ENCODE peak calls at places on chromosomes 4 and X, in ten cellular contexts. One of them, this sample, is unnamed.

GRCh38 chr4:7375427-7375826 is 59.3 kb downstream of the PSAPL1 start:
- DNase-seq in activated naive CD4-positive, alpha-beta T cell: no peak
- DNase-seq in head of caudate nucleus: no peak
- DNase-seq in activated T-cell treated with anti-CD3 and anti-CD28 coated beads for 4 hours: no peak
- DNase-seq in non-pigmented ciliary epithelial cell: no peak
- DNase-seq in T-helper 17 cell: no peak
- DNase-seq in GM04503: peak; percentile 58
- DNase-seq in ELF-1: no peak
- DNase-seq in stimulated activated CD4-positive, alpha-beta T cell treated with anti-CD3 and anti-CD28 coated beads, Interleukin-1b, Interleukin-23, amount 100 ng/mL, for 4 hours: no peak
- DNase-seq in left kidney: no peak
- DNase-seq in this sample: no peak

GRCh38 chrX:46922601-46923000 is 10.4 kb downstream of the JADE3 start:
- DNase-seq in activated naive CD4-positive, alpha-beta T cell: no peak
- DNase-seq in head of caudate nucleus: no peak
- DNase-seq in activated T-cell treated with anti-CD3 and anti-CD28 coated beads for 4 hours: no peak
- DNase-seq in non-pigmented ciliary epithelial cell: no peak
- DNase-seq in T-helper 17 cell: no peak
- DNase-seq in GM04503: no peak
- DNase-seq in ELF-1: no peak
- DNase-seq in stimulated activated CD4-positive, alpha-beta T cell treated with anti-CD3 and anti-CD28 coated beads, Interleukin-1b, Interleukin-23, amount 100 ng/mL, for 4 hours: no peak
- DNase-seq in left kidney: no peak
- DNase-seq in this sample: no peak

GRCh38 chr4:88610771-88611170 is 18.5 kb downstream of the HERC3 start:
- DNase-seq in activated naive CD4-positive, alpha-beta T cell: no peak
- DNase-seq in head of caudate nucleus: peak; percentile 9
- DNase-seq in activated T-cell treated with anti-CD3 and anti-CD28 coated beads for 4 hours: no peak
- DNase-seq in non-pigmented ciliary epithelial cell: no peak
- DNase-seq in T-helper 17 cell: no peak
- DNase-seq in GM04503: no peak
- DNase-seq in ELF-1: no peak
- DNase-seq in stimulated activated CD4-positive, alpha-beta T cell treated with anti-CD3 and anti-CD28 coated beads, Interleukin-1b, Interleukin-23, amount 100 ng/mL, for 4 hours: no peak
- DNase-seq in left kidney: peak; percentile 16
- DNase-seq in this sample: peak; percentile 80

GRCh38 chr4:1866095-1866755 is 5.0 kb upstream of the NSD2 start:
- DNase-seq in activated naive CD4-positive, alpha-beta T cell: no peak
- DNase-seq in head of caudate nucleus: no peak
- DNase-seq in activated T-cell treated with anti-CD3 and anti-CD28 coated beads for 4 hours: no peak
- DNase-seq in non-pigmented ciliary epithelial cell: no peak
- DNase-seq in T-helper 17 cell: no peak
- DNase-seq in GM04503: no peak
- DNase-seq in ELF-1: no peak
- DNase-seq in stimulated activated CD4-positive, alpha-beta T cell treated with anti-CD3 and anti-CD28 coated beads, Interleukin-1b, Interleukin-23, amount 100 ng/mL, for 4 hours: no peak
- DNase-seq in left kidney: no peak
- DNase-seq in this sample: no peak

GRCh38 chr4:26197018-26197779 is 123.6 kb upstream of the RBPJ start:
- DNase-seq in activated naive CD4-positive, alpha-beta T cell: peak; percentile 32
- DNase-seq in head of caudate nucleus: no peak
- DNase-seq in activated T-cell treated with anti-CD3 and anti-CD28 coated beads for 4 hours: peak; percentile 48
- DNase-seq in non-pigmented ciliary epithelial cell: peak; percentile 79
- DNase-seq in T-helper 17 cell: peak; percentile 55
- DNase-seq in GM04503: peak; percentile 84
- DNase-seq in ELF-1: no peak
- DNase-seq in stimulated activated CD4-positive, alpha-beta T cell treated with anti-CD3 and anti-CD28 coated beads, Interleukin-1b, Interleukin-23, amount 100 ng/mL, for 4 hours: peak; percentile 31
- DNase-seq in left kidney: no peak
- DNase-seq in this sample: peak; percentile 81

GRCh38 chr4:8135666-8136065 is 22.9 kb downstream of the ABLIM2 start:
- DNase-seq in activated naive CD4-positive, alpha-beta T cell: no peak
- DNase-seq in head of caudate nucleus: no peak
- DNase-seq in activated T-cell treated with anti-CD3 and anti-CD28 coated beads for 4 hours: no peak
- DNase-seq in non-pigmented ciliary epithelial cell: no peak
- DNase-seq in T-helper 17 cell: no peak
- DNase-seq in GM04503: no peak
- DNase-seq in ELF-1: no peak
- DNase-seq in stimulated activated CD4-positive, alpha-beta T cell treated with anti-CD3 and anti-CD28 coated beads, Interleukin-1b, Interleukin-23, amount 100 ng/mL, for 4 hours: no peak
- DNase-seq in left kidney: no peak
- DNase-seq in this sample: no peak

GRCh38 chr4:99221980-99222379 is 2.9 kb upstream of the ADH6 start:
- DNase-seq in activated naive CD4-positive, alpha-beta T cell: no peak
- DNase-seq in head of caudate nucleus: no peak
- DNase-seq in activated T-cell treated with anti-CD3 and anti-CD28 coated beads for 4 hours: no peak
- DNase-seq in non-pigmented ciliary epithelial cell: no peak
- DNase-seq in T-helper 17 cell: no peak
- DNase-seq in GM04503: no peak
- DNase-seq in ELF-1: no peak
- DNase-seq in stimulated activated CD4-positive, alpha-beta T cell treated with anti-CD3 and anti-CD28 coated beads, Interleukin-1b, Interleukin-23, amount 100 ng/mL, for 4 hours: no peak
- DNase-seq in left kidney: no peak
- DNase-seq in this sample: no peak

GRCh38 chr4:128776794-128777216 is 32.7 kb upstream of the JADE1 start:
- DNase-seq in activated naive CD4-positive, alpha-beta T cell: no peak
- DNase-seq in head of caudate nucleus: no peak
- DNase-seq in activated T-cell treated with anti-CD3 and anti-CD28 coated beads for 4 hours: no peak
- DNase-seq in non-pigmented ciliary epithelial cell: peak; percentile 78
- DNase-seq in T-helper 17 cell: no peak
- DNase-seq in GM04503: peak; percentile 83
- DNase-seq in ELF-1: peak; percentile 37
- DNase-seq in stimulated activated CD4-positive, alpha-beta T cell treated with anti-CD3 and anti-CD28 coated beads, Interleukin-1b, Interleukin-23, amount 100 ng/mL, for 4 hours: no peak
- DNase-seq in left kidney: peak; percentile 27
- DNase-seq in this sample: peak; percentile 94

GRCh38 chrX:53682885-53683555 is 3.5 kb downstream of the HUWE1 start:
- DNase-seq in activated naive CD4-positive, alpha-beta T cell: no peak
- DNase-seq in head of caudate nucleus: no peak
- DNase-seq in activated T-cell treated with anti-CD3 and anti-CD28 coated beads for 4 hours: peak; percentile 3
- DNase-seq in non-pigmented ciliary epithelial cell: no peak
- DNase-seq in T-helper 17 cell: peak; percentile 13
- DNase-seq in GM04503: no peak
- DNase-seq in ELF-1: peak; percentile 71
- DNase-seq in stimulated activated CD4-positive, alpha-beta T cell treated with anti-CD3 and anti-CD28 coated beads, Interleukin-1b, Interleukin-23, amount 100 ng/mL, for 4 hours: no peak
- DNase-seq in left kidney: peak; percentile 76
- DNase-seq in this sample: peak; percentile 64

GRCh38 chr4:101597204-101597603 is 193.3 kb upstream of the BANK1 start:
- DNase-seq in activated naive CD4-positive, alpha-beta T cell: no peak
- DNase-seq in head of caudate nucleus: no peak
- DNase-seq in activated T-cell treated with anti-CD3 and anti-CD28 coated beads for 4 hours: peak; percentile 8
- DNase-seq in non-pigmented ciliary epithelial cell: no peak
- DNase-seq in T-helper 17 cell: no peak
- DNase-seq in GM04503: no peak
- DNase-seq in ELF-1: no peak
- DNase-seq in stimulated activated CD4-positive, alpha-beta T cell treated with anti-CD3 and anti-CD28 coated beads, Interleukin-1b, Interleukin-23, amount 100 ng/mL, for 4 hours: no peak
- DNase-seq in left kidney: no peak
- DNase-seq in this sample: no peak

GRCh38 chr4:5043579-5043978 is 7.7 kb upstream of the STK32B start:
- DNase-seq in activated naive CD4-positive, alpha-beta T cell: no peak
- DNase-seq in head of caudate nucleus: no peak
- DNase-seq in activated T-cell treated with anti-CD3 and anti-CD28 coated beads for 4 hours: no peak
- DNase-seq in non-pigmented ciliary epithelial cell: no peak
- DNase-seq in T-helper 17 cell: no peak
- DNase-seq in GM04503: no peak
- DNase-seq in ELF-1: no peak
- DNase-seq in stimulated activated CD4-positive, alpha-beta T cell treated with anti-CD3 and anti-CD28 coated beads, Interleukin-1b, Interleukin-23, amount 100 ng/mL, for 4 hours: no peak
- DNase-seq in left kidney: no peak
- DNase-seq in this sample: no peak

GRCh38 chr4:77045490-77045889 is 30.3 kb downstream of the CCNI start:
- DNase-seq in activated naive CD4-positive, alpha-beta T cell: no peak
- DNase-seq in head of caudate nucleus: no peak
- DNase-seq in activated T-cell treated with anti-CD3 and anti-CD28 coated beads for 4 hours: no peak
- DNase-seq in non-pigmented ciliary epithelial cell: no peak
- DNase-seq in T-helper 17 cell: no peak
- DNase-seq in GM04503: no peak
- DNase-seq in ELF-1: no peak
- DNase-seq in stimulated activated CD4-positive, alpha-beta T cell treated with anti-CD3 and anti-CD28 coated beads, Interleukin-1b, Interleukin-23, amount 100 ng/mL, for 4 hours: no peak
- DNase-seq in left kidney: peak; percentile 50
- DNase-seq in this sample: peak; percentile 43

GRCh38 chr4:145731026-145731425 is 51.1 kb downstream of the C4orf51 start:
- DNase-seq in activated naive CD4-positive, alpha-beta T cell: no peak
- DNase-seq in head of caudate nucleus: no peak
- DNase-seq in activated T-cell treated with anti-CD3 and anti-CD28 coated beads for 4 hours: no peak
- DNase-seq in non-pigmented ciliary epithelial cell: no peak
- DNase-seq in T-helper 17 cell: no peak
- DNase-seq in GM04503: no peak
- DNase-seq in ELF-1: no peak
- DNase-seq in stimulated activated CD4-positive, alpha-beta T cell treated with anti-CD3 and anti-CD28 coated beads, Interleukin-1b, Interleukin-23, amount 100 ng/mL, for 4 hours: no peak
- DNase-seq in left kidney: peak; percentile 46
- DNase-seq in this sample: peak; percentile 98

GRCh38 chrX:107747596-107748161 is 27.9 kb downstream of the TSC22D3 start:
- DNase-seq in activated naive CD4-positive, alpha-beta T cell: no peak
- DNase-seq in head of caudate nucleus: no peak
- DNase-seq in activated T-cell treated with anti-CD3 and anti-CD28 coated beads for 4 hours: no peak
- DNase-seq in non-pigmented ciliary epithelial cell: no peak
- DNase-seq in T-helper 17 cell: no peak
- DNase-seq in GM04503: no peak
- DNase-seq in ELF-1: peak; percentile 35
- DNase-seq in stimulated activated CD4-positive, alpha-beta T cell treated with anti-CD3 and anti-CD28 coated beads, Interleukin-1b, Interleukin-23, amount 100 ng/mL, for 4 hours: no peak
- DNase-seq in left kidney: peak; percentile 41
- DNase-seq in this sample: peak; percentile 72

GRCh38 chr4:41111796-41112195 is 102.5 kb downstream of the APBB2 start:
- DNase-seq in activated naive CD4-positive, alpha-beta T cell: no peak
- DNase-seq in head of caudate nucleus: no peak
- DNase-seq in activated T-cell treated with anti-CD3 and anti-CD28 coated beads for 4 hours: no peak
- DNase-seq in non-pigmented ciliary epithelial cell: no peak
- DNase-seq in T-helper 17 cell: no peak
- DNase-seq in GM04503: no peak
- DNase-seq in ELF-1: no peak
- DNase-seq in stimulated activated CD4-positive, alpha-beta T cell treated with anti-CD3 and anti-CD28 coated beads, Interleukin-1b, Interleukin-23, amount 100 ng/mL, for 4 hours: no peak
- DNase-seq in left kidney: no peak
- DNase-seq in this sample: no peak

GRCh38 chr4:184066584-184067300 is 150.9 kb downstream of the ENPP6 start:
- DNase-seq in activated naive CD4-positive, alpha-beta T cell: no peak
- DNase-seq in head of caudate nucleus: no peak
- DNase-seq in activated T-cell treated with anti-CD3 and anti-CD28 coated beads for 4 hours: no peak
- DNase-seq in non-pigmented ciliary epithelial cell: no peak
- DNase-seq in T-helper 17 cell: no peak
- DNase-seq in GM04503: no peak
- DNase-seq in ELF-1: no peak
- DNase-seq in stimulated activated CD4-positive, alpha-beta T cell treated with anti-CD3 and anti-CD28 coated beads, Interleukin-1b, Interleukin-23, amount 100 ng/mL, for 4 hours: no peak
- DNase-seq in left kidney: peak; percentile 84
- DNase-seq in this sample: no peak

GRCh38 chr4:151250706-151251105 is 26.3 kb upstream of the PRSS48 start:
- DNase-seq in activated naive CD4-positive, alpha-beta T cell: no peak
- DNase-seq in head of caudate nucleus: no peak
- DNase-seq in activated T-cell treated with anti-CD3 and anti-CD28 coated beads for 4 hours: no peak
- DNase-seq in non-pigmented ciliary epithelial cell: no peak
- DNase-seq in T-helper 17 cell: no peak
- DNase-seq in GM04503: no peak
- DNase-seq in ELF-1: peak; percentile 22
- DNase-seq in stimulated activated CD4-positive, alpha-beta T cell treated with anti-CD3 and anti-CD28 coated beads, Interleukin-1b, Interleukin-23, amount 100 ng/mL, for 4 hours: no peak
- DNase-seq in left kidney: no peak
- DNase-seq in this sample: no peak

GRCh38 chr4:164512124-164512523 is 241.8 kb upstream of the SMIM31 start:
- DNase-seq in activated naive CD4-positive, alpha-beta T cell: no peak
- DNase-seq in head of caudate nucleus: no peak
- DNase-seq in activated T-cell treated with anti-CD3 and anti-CD28 coated beads for 4 hours: no peak
- DNase-seq in non-pigmented ciliary epithelial cell: no peak
- DNase-seq in T-helper 17 cell: no peak
- DNase-seq in GM04503: no peak
- DNase-seq in ELF-1: no peak
- DNase-seq in stimulated activated CD4-positive, alpha-beta T cell treated with anti-CD3 and anti-CD28 coated beads, Interleukin-1b, Interleukin-23, amount 100 ng/mL, for 4 hours: no peak
- DNase-seq in left kidney: no peak
- DNase-seq in this sample: no peak

This sample was measured in myocyte.